ENCODE peak calls at places on chromosome 22, in five cellular contexts. T is H1, I is K562, Y is GM12878, A is HepG2. Q is an unnamed sample.

GRCh38 chr22:18031670-18032454 is 7.5 kb upstream of the MICAL3 start:
- DNase-seq in T (no peak), I (no peak), Y (no peak), A (no peak), Q (peak)

GRCh38 chr22:20524004-20524481 is 16.6 kb downstream of the MED15 start:
- DNase-seq in T (no peak), I (peak), Y (peak), A (peak), Q (no peak)

GRCh38 chr22:50440544-50441249 is 34.1 kb downstream of the SBF1 start:
- DNase-seq in T (no peak), I (no peak), Y (no peak), A (no peak), Q (no peak)

GRCh38 chr22:36258750-36259619 is 6.1 kb downstream of the APOL1 start:
- DNase-seq in T (no peak), I (peak), Y (no peak), A (no peak), Q (no peak)

GRCh38 chr22:49770454-49771265 is 57.0 kb downstream of the BRD1 start:
- DNase-seq in T (no peak), I (no peak), Y (no peak), A (no peak), Q (no peak)

GRCh38 chr22:19117111-19117512 is 5.1 kb downstream of the DGCR2 start:
- DNase-seq in T (no peak), I (no peak), Y (no peak), A (no peak), Q (no peak)

GRCh38 chr22:20131593-20131855 is at the start of gene ZDHHC8:
- DNase-seq in T (no peak), I (peak), Y (no peak), A (no peak), Q (no peak)

GRCh38 chr22:45964926-45965564 is 11.9 kb downstream of the WNT7B start:
- DNase-seq in T (no peak), I (no peak), Y (no peak), A (no peak), Q (no peak)

GRCh38 chr22:42438293-42438650 is 6.1 kb upstream of the NFAM1 start:
- DNase-seq in T (no peak), I (no peak), Y (no peak), A (no peak), Q (no peak)

GRCh38 chr22:30575011-30575671 is 676 bp upstream of the GAL3ST1 start:
- DNase-seq in T (no peak), I (no peak), Y (no peak), A (no peak), Q (no peak)

GRCh38 chr22:45911601-45912271 is 65.2 kb downstream of the WNT7B start:
- DNase-seq in T (no peak), I (no peak), Y (no peak), A (peak), Q (no peak)

GRCh38 chr22:42924436-42924835 is 67.4 kb upstream of the ARFGAP3 start:
- DNase-seq in T (no peak), I (no peak), Y (no peak), A (no peak), Q (no peak)

GRCh38 chr22:32411388-32411787 is 659 bp downstream of the RTCB start:
- DNase-seq in T (no peak), I (no peak), Y (no peak), A (peak), Q (no peak)

GRCh38 chr22:49659281-49659923 is 168.3 kb downstream of the BRD1 start:
- DNase-seq in T (no peak), I (no peak), Y (no peak), A (no peak), Q (no peak)

GRCh38 chr22:43884600-43885318 is 7.1 kb downstream of the PNPLA5 start:
- DNase-seq in T (no peak), I (peak), Y (peak), A (no peak), Q (no peak)

GRCh38 chr22:43262990-43263644 is 76.2 kb upstream of the TTLL12 start:
- DNase-seq in T (no peak), I (peak), Y (peak), A (peak), Q (no peak)

GRCh38 chr22:36332623-36333331 is 55.0 kb downstream of the MYH9 start:
- DNase-seq in T (no peak), I (peak), Y (peak), A (no peak), Q (no peak)

GRCh38 chr22:45999379-45999971 is 22.5 kb upstream of the WNT7B start:
- DNase-seq in T (no peak), I (no peak), Y (no peak), A (no peak), Q (no peak)

GRCh38 chr22:33013531-33014162 is 44.5 kb downstream of the SYN3 start:
- DNase-seq in T (no peak), I (no peak), Y (no peak), A (peak), Q (no peak)

GRCh38 chr22:36084717-36085116 is 56.1 kb upstream of the RBFOX2 start:
- DNase-seq in T (no peak), I (no peak), Y (no peak), A (peak), Q (no peak)

GRCh38 chr22:23834830-23835772 is 3.7 kb downstream of the DERL3 start:
- DNase-seq in T (no peak), I (no peak), Y (no peak), A (no peak), Q (no peak)

GRCh38 chr22:24601217-24602104 is 1.5 kb upstream of the GGT1 start:
- DNase-seq in T (no peak), I (no peak), Y (no peak), A (peak), Q (no peak)

GRCh38 chr22:44458044-44459020 is 39.7 kb downstream of the RTL6 start:
- DNase-seq in T (no peak), I (no peak), Y (no peak), A (no peak), Q (no peak)

GRCh38 chr22:35506259-35506570 is 34.4 kb upstream of the RASD2 start:
- DNase-seq in T (no peak), I (no peak), Y (no peak), A (peak), Q (no peak)

GRCh38 chr22:42872821-42873220 is 15.7 kb upstream of the ARFGAP3 start:
- DNase-seq in T (no peak), I (no peak), Y (no peak), A (no peak), Q (no peak)

GRCh38 chr22:29199702-29200400 is 5.8 kb upstream of the EMID1 start:
- DNase-seq in T (no peak), I (no peak), Y (no peak), A (no peak), Q (no peak)

GRCh38 chr22:36191106-36191836 is 10.3 kb downstream of the APOL4 start:
- DNase-seq in T (no peak), I (no peak), Y (no peak), A (no peak), Q (no peak)

GRCh38 chr22:16803255-16803917 is 21.8 kb downstream of the XKR3 start:
- DNase-seq in T (no peak), I (no peak), Y (no peak), A (no peak), Q (no peak)

GRCh38 chr22:17911887-17912286 is 112.5 kb downstream of the MICAL3 start:
- DNase-seq in T (no peak), I (no peak), Y (no peak), A (no peak), Q (no peak)

GRCh38 chr22:30277547-30278344 is 11.1 kb upstream of the OSM start:
- DNase-seq in T (no peak), I (no peak), Y (no peak), A (no peak), Q (no peak)

GRCh38 chr22:22901578-22902218 is 14.1 kb downstream of the IGLL5 start:
- DNase-seq in T (no peak), I (peak), Y (peak), A (no peak), Q (no peak)

GRCh38 chr22:33472462-33473344 is 414.5 kb upstream of the SYN3 start:
- DNase-seq in T (no peak), I (no peak), Y (peak), A (no peak), Q (no peak)

GRCh38 chr22:30241576-30242371 is 4.8 kb downstream of the LIF start:
- DNase-seq in T (no peak), I (no peak), Y (no peak), A (no peak), Q (no peak)

GRCh38 chr22:22552630-22553029 is 6.4 kb downstream of the PRAME start:
- DNase-seq in T (no peak), I (peak), Y (no peak), A (peak), Q (no peak)

GRCh38 chr22:36613958-36614357 is 85.0 kb upstream of the EIF3D start:
- DNase-seq in T (no peak), I (no peak), Y (no peak), A (peak), Q (no peak)

GRCh38 chr22:25655536-25655935 is 86.5 kb upstream of the MYO18B start:
- DNase-seq in T (no peak), I (no peak), Y (no peak), A (no peak), Q (no peak)
- H3K4me2 ChIP-seq in T (no peak), I (no peak), Y (no peak), A (no peak), Q (no peak)

GRCh38 chr22:48594016-48594756 is 1233.5 kb downstream of the BRD1 start:
- DNase-seq in T (no peak), I (no peak), Y (no peak), A (no peak), Q (no peak)
- TF ChIP-seq ZNF274 in T (no peak), I (no peak), Y (no peak), A (no peak), Q (no peak)

GRCh38 chr22:40324468-40325305 is 21.6 kb upstream of the ADSL start:
- DNase-seq in T (no peak), I (no peak), Y (no peak), A (no peak), Q (no peak)

GRCh38 chr22:40325315-40325714 is 21.0 kb upstream of the ADSL start:
- DNase-seq in T (no peak), I (no peak), Y (no peak), A (no peak), Q (no peak)

GRCh38 chr22:40322061-40322460 is 24.2 kb upstream of the ADSL start:
- DNase-seq in T (no peak), I (peak), Y (no peak), A (no peak), Q (no peak)

GRCh38 chr22:40322818-40323447 is 23.4 kb upstream of the ADSL start:
- DNase-seq in T (no peak), I (no peak), Y (no peak), A (no peak), Q (no peak)

DNA sequence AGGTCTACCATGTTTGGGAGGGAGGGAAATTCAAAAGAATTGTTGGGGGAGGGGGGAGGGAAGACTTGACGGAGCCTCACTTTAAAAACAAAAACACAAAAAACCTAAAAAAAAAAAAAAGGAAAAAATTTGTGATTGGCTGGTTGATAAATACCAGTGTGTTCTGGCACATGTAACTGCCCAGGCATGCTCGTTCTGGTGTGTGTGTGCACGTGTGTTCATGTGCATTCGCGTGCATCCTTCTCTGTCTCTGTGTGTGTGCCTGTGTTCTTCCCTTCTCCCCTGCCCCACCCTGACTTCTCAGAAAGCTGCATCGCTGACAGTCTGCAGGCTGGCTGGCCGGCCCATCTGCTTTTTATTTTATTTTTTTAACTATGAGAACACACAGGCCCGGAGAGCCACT is 22.6 kb upstream of the ADSL start:
- DNase-seq in T (no peak), I (no peak), Y (no peak), A (no peak), Q (no peak)
- H3K4me2 ChIP-seq in T (no peak), I (no peak), Y (no peak), A (no peak), Q (no peak)

GRCh38 chr22:47448231-47449035 is 686.0 kb downstream of the TBC1D22A start:
- DNase-seq in T (no peak), I (no peak), Y (no peak), A (no peak), Q (no peak)
- TF ChIP-seq ZNF274 in T (no peak), I (no peak), Y (no peak), A (no peak), Q (no peak)